ENCODE peak calls at places on chromosome 12, in six cellular contexts. Z is stimulated activated CD8-positive, alpha-beta memory T cell treated with anti-CD3 and anti-CD28 coated beads, Interleukin-2, amount 100 ng/mL, for 1 hour; I is Right ventricle myocardium superior; G is activated T-cell treated with anti-CD3 and anti-CD28 coated beads, Interleukin-2, amount 50 U/mL, for 72 hours; Q is cerebellar cortex; H is AG04449. S is an unnamed sample.

GRCh38 chr12:96828169-96828789 is 78.8 kb upstream of the NEDD1 start:
- DNase-seq in Q (peak; percentile 2), H (no peak), G (no peak), I (no peak), Z (no peak), S (no peak)

GRCh38 chr12:115599251-115599811 is 678.2 kb downstream of the MED13L start:
- DNase-seq in I (peak; percentile 59), G (no peak), H (no peak), Z (no peak), Q (no peak), S (peak; percentile 35)

GRCh38 chr12:13596714-13597113 is 384.7 kb downstream of the GRIN2B start:
- DNase-seq in H (no peak), Q (no peak), G (no peak), I (no peak), Z (no peak), S (no peak)

GRCh38 chr12:103505371-103506236 is 9.8 kb upstream of the C12orf42 start:
- DNase-seq in Z (no peak), Q (no peak), H (no peak), G (peak; percentile 78), I (no peak), S (no peak)

GRCh38 chr12:96047621-96048211 is 12.3 kb upstream of the LTA4H start:
- DNase-seq in G (peak; percentile 53), Q (peak; percentile 40), I (no peak), H (no peak), Z (no peak), S (no peak)

GRCh38 chr12:54988402-54989054 is 4.0 kb upstream of the TESPA1 start:
- DNase-seq in H (no peak), Q (no peak), G (no peak), Z (no peak), I (peak; percentile 95), S (peak; percentile 95)

GRCh38 chr12:50505945-50506344 is 1.2 kb downstream of the DIP2B start:
- DNase-seq in Z (no peak), G (no peak), H (no peak), I (no peak), Q (peak; percentile 64), S (no peak)

GRCh38 chr12:27984275-27984674 is 11.7 kb upstream of the PTHLH start:
- DNase-seq in Q (no peak), H (peak; percentile 54), I (no peak), G (no peak), Z (no peak), S (no peak)

GRCh38 chr12:77734489-77734888 is 96.2 kb upstream of the NAV3 start:
- DNase-seq in H (peak; percentile 12), G (no peak), Z (no peak), I (no peak), Q (no peak), S (no peak)

GRCh38 chr12:97301576-97301975 is 161.0 kb upstream of the RMST start:
- DNase-seq in H (no peak), Z (no peak), Q (no peak), I (no peak), G (no peak), S (no peak)

GRCh38 chr12:116194935-116195431 is 82.5 kb downstream of the MED13L start:
- DNase-seq in I (no peak), H (no peak), Q (no peak), Z (no peak), G (peak; percentile 72), S (no peak)

GRCh38 chr12:69901141-69901900 is 76.3 kb downstream of the MYRFL start:
- DNase-seq in I (no peak), G (no peak), H (no peak), Z (no peak), Q (no peak), S (no peak)

GRCh38 chr12:55704824-55705780 is 2.6 kb downstream of the ITGA7 start:
- DNase-seq in G (no peak), Q (no peak), Z (no peak), I (peak; percentile 55), H (no peak), S (peak; percentile 61)

GRCh38 chr12:120620624-120621023 is 19.8 kb upstream of the CABP1 start:
- DNase-seq in G (no peak), Z (no peak), H (no peak), I (no peak), Q (no peak), S (no peak)

GRCh38 chr12:111085100-111085499 is 164.7 kb upstream of the MYL2 start:
- DNase-seq in Q (no peak), Z (no peak), I (no peak), G (no peak), H (no peak), S (no peak)

GRCh38 chr12:6826734-6827436 is 1.3 kb upstream of the P3H3 start:
- DNase-seq in G (no peak), I (no peak), H (no peak), Z (no peak), Q (no peak), S (no peak)

GRCh38 chr12:52074006-52074405 is 4.2 kb downstream of the ATG101 start:
- DNase-seq in I (no peak), G (no peak), Z (no peak), H (no peak), Q (no peak), S (peak; percentile 54)

GRCh38 chr12:62256408-62257079 is 3.7 kb upstream of the USP15 start:
- DNase-seq in Z (no peak), I (no peak), Q (no peak), G (peak; percentile 38), H (no peak), S (no peak)

S was measured in right cardiac atrium.